ENCODE peak calls at places on chromosomes 2 and 18, in nine cellular contexts. One of them, this sample, is unnamed.
A peak's percentile ranks its signal among the peaks of the same experiment; 100 is the strongest.

GRCh38 chr2:37857485-37858196 is 67.4 kb upstream of the RMDN2 start:
- DNase-seq in memory B cell: no peak
- DNase-seq in SHP77: peak; percentile 28
- DNase-seq in C1 segment of cervical spinal cord: no peak
- DNase-seq in endodermal cell: no peak
- DNase-seq in NCI-H1105 treated with DMSO at 0.1 percent for 48 hours: no peak
- DNase-seq in mucosa of gallbladder: no peak
- DNase-seq in GM19239: no peak
- DNase-seq in foreskin melanocyte: no peak
- DNase-seq in this sample: peak; percentile 24

GRCh38 chr2:109562421-109562820 is 51.3 kb downstream of the SEPTIN10 start:
- DNase-seq in endodermal cell: no peak
- DNase-seq in memory B cell: no peak
- DNase-seq in NCI-H1105 treated with DMSO at 0.1 percent for 48 hours: no peak
- DNase-seq in mucosa of gallbladder: no peak
- DNase-seq in foreskin melanocyte: no peak
- DNase-seq in GM19239: no peak
- DNase-seq in SHP77: no peak
- DNase-seq in C1 segment of cervical spinal cord: no peak
- DNase-seq in this sample: no peak

GRCh38 chr18:11034816-11035215 is 114.6 kb downstream of the PIEZO2 start:
- DNase-seq in SHP77: no peak
- DNase-seq in GM19239: no peak
- DNase-seq in mucosa of gallbladder: no peak
- DNase-seq in endodermal cell: no peak
- DNase-seq in NCI-H1105 treated with DMSO at 0.1 percent for 48 hours: no peak
- DNase-seq in foreskin melanocyte: no peak
- DNase-seq in C1 segment of cervical spinal cord: no peak
- DNase-seq in memory B cell: no peak
- DNase-seq in this sample: no peak

GRCh38 chr2:26914963-26915310 is 55.5 kb upstream of the MAPRE3 start:
- DNase-seq in foreskin melanocyte: no peak
- DNase-seq in mucosa of gallbladder: no peak
- DNase-seq in GM19239: no peak
- DNase-seq in endodermal cell: no peak
- DNase-seq in memory B cell: no peak
- DNase-seq in C1 segment of cervical spinal cord: no peak
- DNase-seq in SHP77: no peak
- DNase-seq in NCI-H1105 treated with DMSO at 0.1 percent for 48 hours: no peak
- DNase-seq in this sample: no peak

GRCh38 chr2:16160281-16161084 is 220.1 kb downstream of the MYCN start:
- DNase-seq in GM19239: no peak
- DNase-seq in foreskin melanocyte: no peak
- DNase-seq in endodermal cell: peak; percentile 14
- DNase-seq in C1 segment of cervical spinal cord: no peak
- DNase-seq in memory B cell: no peak
- DNase-seq in NCI-H1105 treated with DMSO at 0.1 percent for 48 hours: no peak
- DNase-seq in SHP77: no peak
- DNase-seq in mucosa of gallbladder: peak; percentile 5
- DNase-seq in this sample: no peak

GRCh38 chr2:32485399-32485798 is 128.6 kb downstream of the BIRC6 start:
- DNase-seq in endodermal cell: no peak
- DNase-seq in memory B cell: no peak
- DNase-seq in mucosa of gallbladder: no peak
- DNase-seq in GM19239: no peak
- DNase-seq in C1 segment of cervical spinal cord: no peak
- DNase-seq in foreskin melanocyte: no peak
- DNase-seq in NCI-H1105 treated with DMSO at 0.1 percent for 48 hours: no peak
- DNase-seq in SHP77: no peak
- DNase-seq in this sample: no peak

GRCh38 chr2:55113976-55114564 is 63.8 kb upstream of the RTN4 start:
- DNase-seq in mucosa of gallbladder: peak; percentile 66
- DNase-seq in C1 segment of cervical spinal cord: no peak
- DNase-seq in memory B cell: no peak
- DNase-seq in foreskin melanocyte: no peak
- DNase-seq in NCI-H1105 treated with DMSO at 0.1 percent for 48 hours: no peak
- DNase-seq in endodermal cell: no peak
- DNase-seq in GM19239: no peak
- DNase-seq in SHP77: no peak
- DNase-seq in this sample: no peak

GRCh38 chr2:237701859-237702370 is 74.5 kb downstream of the LRRFIP1 start:
- DNase-seq in foreskin melanocyte: no peak
- DNase-seq in endodermal cell: no peak
- DNase-seq in GM19239: no peak
- DNase-seq in NCI-H1105 treated with DMSO at 0.1 percent for 48 hours: no peak
- DNase-seq in SHP77: no peak
- DNase-seq in C1 segment of cervical spinal cord: no peak
- DNase-seq in mucosa of gallbladder: no peak
- DNase-seq in memory B cell: no peak
- DNase-seq in this sample: no peak

GRCh38 chr2:200172944-200173481 is 133.5 kb upstream of the SPATS2L start:
- DNase-seq in memory B cell: no peak
- DNase-seq in C1 segment of cervical spinal cord: no peak
- DNase-seq in SHP77: no peak
- DNase-seq in NCI-H1105 treated with DMSO at 0.1 percent for 48 hours: no peak
- DNase-seq in endodermal cell: no peak
- DNase-seq in GM19239: no peak
- DNase-seq in foreskin melanocyte: no peak
- DNase-seq in mucosa of gallbladder: no peak
- DNase-seq in this sample: no peak

GRCh38 chr2:197130318-197130717 is 180.3 kb downstream of the ANKRD44 start:
- DNase-seq in foreskin melanocyte: no peak
- DNase-seq in mucosa of gallbladder: no peak
- DNase-seq in GM19239: peak; percentile 50
- DNase-seq in NCI-H1105 treated with DMSO at 0.1 percent for 48 hours: no peak
- DNase-seq in C1 segment of cervical spinal cord: no peak
- DNase-seq in endodermal cell: no peak
- DNase-seq in memory B cell: peak; percentile 53
- DNase-seq in SHP77: no peak
- DNase-seq in this sample: no peak

GRCh38 chr2:60710707-60711106 is 45.4 kb upstream of the PAPOLG start:
- DNase-seq in SHP77: no peak
- DNase-seq in C1 segment of cervical spinal cord: peak; percentile 19
- DNase-seq in GM19239: no peak
- DNase-seq in foreskin melanocyte: no peak
- DNase-seq in mucosa of gallbladder: peak; percentile 32
- DNase-seq in NCI-H1105 treated with DMSO at 0.1 percent for 48 hours: no peak
- DNase-seq in endodermal cell: peak; percentile 31
- DNase-seq in memory B cell: no peak
- DNase-seq in this sample: no peak

GRCh38 chr18:11114653-11115052 is 34.7 kb downstream of the PIEZO2 start:
- DNase-seq in foreskin melanocyte: no peak
- DNase-seq in SHP77: no peak
- DNase-seq in endodermal cell: no peak
- DNase-seq in C1 segment of cervical spinal cord: no peak
- DNase-seq in GM19239: no peak
- DNase-seq in mucosa of gallbladder: no peak
- DNase-seq in NCI-H1105 treated with DMSO at 0.1 percent for 48 hours: no peak
- DNase-seq in memory B cell: no peak
- DNase-seq in this sample: no peak

GRCh38 chr18:55076643-55077218 is 117.5 kb upstream of the CCDC68 start:
- DNase-seq in memory B cell: no peak
- DNase-seq in C1 segment of cervical spinal cord: no peak
- DNase-seq in SHP77: no peak
- DNase-seq in endodermal cell: no peak
- DNase-seq in NCI-H1105 treated with DMSO at 0.1 percent for 48 hours: no peak
- DNase-seq in foreskin melanocyte: no peak
- DNase-seq in GM19239: no peak
- DNase-seq in mucosa of gallbladder: no peak
- DNase-seq in this sample: no peak

GRCh38 chr2:239690651-239691631 is 290.1 kb upstream of the HDAC4 start:
- DNase-seq in memory B cell: no peak
- DNase-seq in mucosa of gallbladder: peak; percentile 51
- DNase-seq in GM19239: no peak
- DNase-seq in C1 segment of cervical spinal cord: no peak
- DNase-seq in NCI-H1105 treated with DMSO at 0.1 percent for 48 hours: no peak
- DNase-seq in foreskin melanocyte: no peak
- DNase-seq in SHP77: no peak
- DNase-seq in endodermal cell: peak; percentile 37
- DNase-seq in this sample: no peak

GRCh38 chr2:233460726-233461431 is 105.7 kb downstream of the USP40 start:
- DNase-seq in memory B cell: no peak
- DNase-seq in C1 segment of cervical spinal cord: no peak
- DNase-seq in NCI-H1105 treated with DMSO at 0.1 percent for 48 hours: peak; percentile 80
- DNase-seq in foreskin melanocyte: peak; percentile 1
- DNase-seq in endodermal cell: no peak
- DNase-seq in mucosa of gallbladder: peak; percentile 22
- DNase-seq in SHP77: no peak
- DNase-seq in GM19239: no peak
- DNase-seq in this sample: no peak

GRCh38 chr2:34096552-34097171 is 497.6 kb upstream of the FAM98A start:
- DNase-seq in NCI-H1105 treated with DMSO at 0.1 percent for 48 hours: peak; percentile 41
- DNase-seq in C1 segment of cervical spinal cord: peak; percentile 27
- DNase-seq in GM19239: peak; percentile 2
- DNase-seq in SHP77: peak; percentile 44
- DNase-seq in memory B cell: peak; percentile 9
- DNase-seq in foreskin melanocyte: peak; percentile 54
- DNase-seq in mucosa of gallbladder: peak; percentile 45
- DNase-seq in endodermal cell: peak; percentile 83
- DNase-seq in this sample: peak; percentile 22

GRCh38 chr2:6876299-6876698 is 1.3 kb upstream of the RSAD2 start:
- DNase-seq in GM19239: no peak
- DNase-seq in foreskin melanocyte: no peak
- DNase-seq in C1 segment of cervical spinal cord: no peak
- DNase-seq in memory B cell: no peak
- DNase-seq in endodermal cell: no peak
- DNase-seq in mucosa of gallbladder: no peak
- DNase-seq in SHP77: no peak
- DNase-seq in NCI-H1105 treated with DMSO at 0.1 percent for 48 hours: no peak
- DNase-seq in this sample: no peak

GRCh38 chr18:56508637-56509036 is 129.8 kb downstream of the TXNL1 start:
- DNase-seq in GM19239: no peak
- DNase-seq in SHP77: no peak
- DNase-seq in memory B cell: no peak
- DNase-seq in mucosa of gallbladder: no peak
- DNase-seq in NCI-H1105 treated with DMSO at 0.1 percent for 48 hours: no peak
- DNase-seq in endodermal cell: no peak
- DNase-seq in foreskin melanocyte: no peak
- DNase-seq in C1 segment of cervical spinal cord: no peak
- DNase-seq in this sample: no peak

GRCh38 chr2:234446404-234447076 is 50.3 kb downstream of the ARL4C start:
- DNase-seq in endodermal cell: no peak
- DNase-seq in memory B cell: peak; percentile 81
- DNase-seq in mucosa of gallbladder: peak; percentile 66
- DNase-seq in NCI-H1105 treated with DMSO at 0.1 percent for 48 hours: no peak
- DNase-seq in GM19239: peak; percentile 68
- DNase-seq in C1 segment of cervical spinal cord: peak; percentile 11
- DNase-seq in foreskin melanocyte: no peak
- DNase-seq in SHP77: no peak
- DNase-seq in this sample: no peak

GRCh38 chr2:10366601-10367270 is 64.0 kb downstream of the HPCAL1 start:
- DNase-seq in C1 segment of cervical spinal cord: no peak
- DNase-seq in endodermal cell: no peak
- DNase-seq in memory B cell: no peak
- DNase-seq in NCI-H1105 treated with DMSO at 0.1 percent for 48 hours: no peak
- DNase-seq in GM19239: no peak
- DNase-seq in SHP77: no peak
- DNase-seq in mucosa of gallbladder: no peak
- DNase-seq in foreskin melanocyte: no peak
- DNase-seq in this sample: no peak

GRCh38 chr18:48230459-48231113 is 178.6 kb downstream of the ZBTB7C start:
- DNase-seq in C1 segment of cervical spinal cord: no peak
- DNase-seq in GM19239: no peak
- DNase-seq in mucosa of gallbladder: peak; percentile 51
- DNase-seq in endodermal cell: peak; percentile 94
- DNase-seq in foreskin melanocyte: peak; percentile 27
- DNase-seq in NCI-H1105 treated with DMSO at 0.1 percent for 48 hours: peak; percentile 75
- DNase-seq in SHP77: peak; percentile 83
- DNase-seq in memory B cell: no peak
- DNase-seq in this sample: peak; percentile 93

GRCh38 chr2:109318150-109318948 is 189.3 kb downstream of the SH3RF3 start:
- DNase-seq in foreskin melanocyte: peak; percentile 63
- DNase-seq in mucosa of gallbladder: peak; percentile 71
- DNase-seq in SHP77: no peak
- DNase-seq in endodermal cell: no peak
- DNase-seq in C1 segment of cervical spinal cord: no peak
- DNase-seq in memory B cell: no peak
- DNase-seq in NCI-H1105 treated with DMSO at 0.1 percent for 48 hours: no peak
- DNase-seq in GM19239: no peak
- DNase-seq in this sample: no peak

GRCh38 chr2:240469747-240470146 is 34.3 kb downstream of the GPC1 start:
- DNase-seq in memory B cell: no peak
- DNase-seq in NCI-H1105 treated with DMSO at 0.1 percent for 48 hours: no peak
- DNase-seq in GM19239: no peak
- DNase-seq in foreskin melanocyte: no peak
- DNase-seq in C1 segment of cervical spinal cord: no peak
- DNase-seq in SHP77: no peak
- DNase-seq in mucosa of gallbladder: no peak
- DNase-seq in endodermal cell: no peak
- DNase-seq in this sample: no peak

GRCh38 chr2:47223980-47224379 is 68.9 kb upstream of the STPG4 start:
- DNase-seq in mucosa of gallbladder: no peak
- DNase-seq in endodermal cell: no peak
- DNase-seq in GM19239: no peak
- DNase-seq in C1 segment of cervical spinal cord: no peak
- DNase-seq in SHP77: no peak
- DNase-seq in memory B cell: no peak
- DNase-seq in NCI-H1105 treated with DMSO at 0.1 percent for 48 hours: no peak
- DNase-seq in foreskin melanocyte: no peak
- DNase-seq in this sample: no peak

GRCh38 chr2:145961846-145962245 is 1441.9 kb upstream of the ZEB2 start:
- DNase-seq in foreskin melanocyte: no peak
- DNase-seq in GM19239: no peak
- DNase-seq in mucosa of gallbladder: no peak
- DNase-seq in SHP77: no peak
- DNase-seq in endodermal cell: no peak
- DNase-seq in memory B cell: no peak
- DNase-seq in NCI-H1105 treated with DMSO at 0.1 percent for 48 hours: no peak
- DNase-seq in C1 segment of cervical spinal cord: no peak
- DNase-seq in this sample: no peak

GRCh38 chr2:223599646-223600009 is 2.5 kb downstream of the SCG2 start:
- DNase-seq in endodermal cell: no peak
- DNase-seq in NCI-H1105 treated with DMSO at 0.1 percent for 48 hours: no peak
- DNase-seq in C1 segment of cervical spinal cord: no peak
- DNase-seq in foreskin melanocyte: no peak
- DNase-seq in memory B cell: no peak
- DNase-seq in SHP77: no peak
- DNase-seq in mucosa of gallbladder: no peak
- DNase-seq in GM19239: no peak
- DNase-seq in this sample: no peak

GRCh38 chr2:160033732-160034392 is 28.6 kb downstream of the PLA2R1 start:
- DNase-seq in endodermal cell: no peak
- DNase-seq in foreskin melanocyte: no peak
- DNase-seq in mucosa of gallbladder: no peak
- DNase-seq in NCI-H1105 treated with DMSO at 0.1 percent for 48 hours: no peak
- DNase-seq in SHP77: no peak
- DNase-seq in memory B cell: no peak
- DNase-seq in C1 segment of cervical spinal cord: no peak
- DNase-seq in GM19239: no peak
- DNase-seq in this sample: no peak